ENCODE peak calls at places on chromosomes 5 and 9, in eight cellular contexts. Y is HCT116; O is CD8-positive, alpha-beta T cell; W is lower lobe of right lung; C is RWPE1; K is omental fat pad; T is GM13976; H is fibroblast of the aortic adventitia. D is an unnamed sample.
A peak's percentile ranks its signal among the peaks of the same experiment; 100 is the strongest.

GRCh38 chr5:1833264-1834021 is 32.2 kb downstream of the NDUFS6 start:
- DNase-seq in W (no peak), Y (no peak), C (no peak), H (no peak), K (no peak), O (no peak), T (no peak), D (no peak)

GRCh38 chr9:134769084-134769455 is 111.5 kb upstream of the FCN2 start:
- DNase-seq in H (peak; percentile 48), O (no peak), Y (no peak), C (no peak), W (no peak), T (no peak), K (no peak), D (no peak)

GRCh38 chr9:100474082-100474949 is 1.4 kb downstream of the TMEFF1 start:
- DNase-seq in Y (no peak), K (no peak), O (no peak), H (no peak), W (no peak), T (peak; percentile 22), C (peak; percentile 16), D (no peak)

GRCh38 chr5:150167908-150168307 is 1.3 kb downstream of the CDX1 start:
- DNase-seq in K (no peak), Y (no peak), H (no peak), O (no peak), W (no peak), T (no peak), C (no peak), D (no peak)

GRCh38 chr9:71944754-71945409 is 33.4 kb downstream of the C9orf85 start:
- DNase-seq in K (no peak), H (no peak), O (no peak), C (peak; percentile 76), W (no peak), Y (peak; percentile 18), T (no peak), D (no peak)

GRCh38 chr5:17212996-17213395 is 4.4 kb upstream of the BASP1 start:
- DNase-seq in Y (no peak), K (no peak), W (no peak), H (no peak), O (no peak), C (no peak), T (no peak), D (no peak)

GRCh38 chr5:150152636-150153462 is 2.8 kb downstream of the PDGFRB start:
- DNase-seq in W (no peak), T (no peak), O (no peak), C (no peak), K (no peak), H (peak; percentile 53), Y (no peak), D (peak; percentile 89)

GRCh38 chr9:99876190-99876589 is 30.3 kb upstream of the STX17 start:
- DNase-seq in C (no peak), H (no peak), T (no peak), Y (no peak), K (no peak), W (no peak), O (no peak), D (no peak)

GRCh38 chr5:169548315-169548714 is 35.3 kb upstream of the SPDL1 start:
- DNase-seq in K (no peak), Y (no peak), C (peak; percentile 60), H (peak; percentile 83), T (no peak), O (no peak), W (no peak), D (peak; percentile 50)

GRCh38 chr5:143470120-143470519 is 66.6 kb upstream of the NR3C1 start:
- DNase-seq in Y (no peak), W (no peak), C (no peak), K (no peak), H (no peak), T (no peak), O (no peak), D (no peak)

GRCh38 chr5:6905883-6906282 is 192.7 kb downstream of the TENT4A start:
- DNase-seq in C (no peak), T (no peak), Y (no peak), K (no peak), W (no peak), H (no peak), O (no peak), D (peak; percentile 0)

GRCh38 chr5:83562817-83563557 is 91.4 kb downstream of the VCAN start:
- DNase-seq in K (no peak), C (no peak), O (no peak), H (peak; percentile 81), T (no peak), W (no peak), Y (no peak), D (peak; percentile 48)

DNA sequence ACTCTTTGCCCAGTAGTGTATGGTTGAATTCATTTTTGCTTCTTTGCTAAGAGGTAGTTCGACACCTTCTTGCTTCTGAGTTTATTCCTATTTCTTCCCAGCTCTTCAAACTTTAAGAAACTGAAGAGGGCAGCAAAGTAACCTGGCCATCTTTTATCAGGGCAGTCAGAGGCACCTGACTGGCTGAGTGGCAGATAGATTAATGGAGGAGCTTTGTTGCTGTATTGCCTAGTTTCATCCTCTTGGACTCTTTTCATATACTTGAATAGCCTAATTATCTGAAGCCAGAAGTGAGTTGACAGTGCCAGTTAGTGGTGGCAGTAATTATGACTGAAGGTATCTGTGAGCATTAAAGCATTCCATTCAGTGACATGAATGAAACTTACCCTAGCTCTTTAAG is 82.5 kb downstream of the UHRF2 start:
- DNase-seq in K (no peak), T (no peak), W (no peak), O (no peak), C (no peak), H (no peak), Y (no peak), D (no peak)
- TF ChIP-seq CTCF in K (no peak), T (no peak), W (no peak), O (no peak), C (no peak), H (no peak), Y (peak; percentile 3), D (no peak)

GRCh38 chr9:129886226-129887174 is 51.2 kb downstream of the USP20 start:
- DNase-seq in O (peak; percentile 72), H (peak; percentile 17), W (no peak), T (no peak), K (no peak), Y (no peak), C (no peak), D (no peak)

GRCh38 chr9:129888085-129888808 is 53.0 kb downstream of the USP20 start:
- DNase-seq in O (peak; percentile 93), Y (no peak), H (no peak), W (peak; percentile 82), K (no peak), T (peak; percentile 79), C (no peak), D (no peak)

GRCh38 chr9:129888809-129889460 is 53.7 kb downstream of the USP20 start:
- DNase-seq in W (no peak), H (no peak), Y (no peak), K (no peak), C (no peak), T (peak; percentile 65), O (no peak), D (no peak)

GRCh38 chr9:129885670-129886106 is 50.4 kb downstream of the USP20 start:
- DNase-seq in T (peak; percentile 79), K (peak; percentile 79), C (peak; percentile 98), O (peak; percentile 94), Y (peak; percentile 57), H (peak; percentile 89), W (peak; percentile 96), D (peak; percentile 94)

DNA sequence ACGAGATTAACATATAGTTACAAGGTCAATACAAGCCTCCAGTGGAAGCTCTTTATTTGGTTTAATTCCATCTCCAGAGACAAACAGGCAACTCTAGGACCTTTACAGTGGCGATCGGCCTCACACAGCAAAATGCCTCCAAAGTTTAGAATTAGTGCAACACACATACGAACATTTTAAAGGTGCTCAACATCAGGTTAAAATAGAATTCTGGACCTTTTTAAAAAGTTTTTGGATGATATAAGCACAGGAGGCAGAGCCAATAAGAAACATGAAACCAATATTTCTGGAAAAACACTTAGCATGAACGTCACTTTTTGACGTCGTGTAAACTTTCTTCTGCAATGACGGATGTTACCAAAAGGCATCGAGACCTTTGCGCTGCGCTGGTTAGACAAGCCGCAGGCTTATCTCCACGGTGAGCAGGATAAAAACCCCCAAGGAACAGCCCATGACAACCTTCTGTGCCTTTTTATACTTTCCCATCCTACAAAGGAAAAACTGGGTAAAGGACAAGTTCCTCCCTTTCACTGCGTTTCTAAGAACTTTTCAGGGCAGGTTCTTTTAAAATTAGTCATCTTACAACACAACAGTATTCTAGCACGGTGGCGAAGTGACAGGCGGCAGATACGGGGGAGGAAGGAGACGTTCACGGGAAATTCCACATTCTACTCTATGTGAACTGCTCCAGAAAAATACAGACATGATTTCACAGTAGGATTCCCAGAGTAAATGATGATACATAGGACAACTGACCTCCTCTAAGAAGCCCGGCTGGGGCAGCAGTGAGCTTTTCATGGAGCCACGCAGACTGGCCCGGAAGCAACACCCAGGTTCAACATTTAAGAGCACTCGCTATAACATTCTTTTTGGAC is 52.2 kb downstream of the USP20 start:
- DNase-seq in K (no peak), O (peak; percentile 61), H (peak; percentile 67), C (no peak), T (no peak), Y (no peak), W (no peak), D (peak; percentile 64)
- TF ChIP-seq CTCF in K (no peak), O (no peak), H (peak; percentile 43), C (no peak), T (no peak), Y (no peak), W (no peak), D (peak; percentile 14)

GRCh38 chr9:76761448-76761847 is 2.8 kb upstream of the PCA3 start:
- DNase-seq in H (peak; percentile 34), K (no peak), Y (no peak), C (peak; percentile 15), W (no peak), O (no peak), T (no peak), D (peak; percentile 8)
- TF ChIP-seq CTCF in H (peak; percentile 45), K (no peak), Y (peak; percentile 26), C (peak; percentile 29), W (no peak), O (no peak), T (peak; percentile 17), D (peak; percentile 36)

GRCh38 chr9:78296893-78297671 is at the start of gene PSAT1:
- DNase-seq in Y (peak; percentile 93), O (peak; percentile 90), K (peak; percentile 28), W (peak; percentile 87), H (peak; percentile 98), C (peak; percentile 100), T (peak; percentile 97), D (peak; percentile 97)
- TF ChIP-seq CTCF in Y (no peak), O (no peak), K (no peak), W (no peak), H (no peak), C (no peak), T (no peak), D (no peak)